ENCODE peak calls at places on chromosome 11, in five cellular contexts. One of them, this sample, is unnamed.

GRCh38 chr11:121372671-121373429 is 79.3 kb upstream of the SORL1 start:
- DNase-seq in ELF-1: peak; percentile 66
- DNase-seq in astrocyte of the spinal cord: no peak
- DNase-seq in renal cortical epithelial cell: no peak
- DNase-seq in CD8-positive, alpha-beta memory T cell: no peak
- DNase-seq in this sample: no peak

GRCh38 chr11:131584694-131585592 is 214.5 kb downstream of the NTM start:
- DNase-seq in ELF-1: peak; percentile 73
- DNase-seq in astrocyte of the spinal cord: no peak
- DNase-seq in renal cortical epithelial cell: no peak
- DNase-seq in CD8-positive, alpha-beta memory T cell: no peak
- DNase-seq in this sample: no peak

GRCh38 chr11:94586978-94587377 is 19.8 kb downstream of the PIWIL4 start:
- DNase-seq in ELF-1: peak; percentile 56
- DNase-seq in astrocyte of the spinal cord: no peak
- DNase-seq in renal cortical epithelial cell: no peak
- DNase-seq in CD8-positive, alpha-beta memory T cell: no peak
- DNase-seq in this sample: no peak

GRCh38 chr11:12321217-12321937 is 56.0 kb upstream of the PARVA start:
- DNase-seq in ELF-1: no peak
- DNase-seq in astrocyte of the spinal cord: no peak
- DNase-seq in renal cortical epithelial cell: no peak
- DNase-seq in CD8-positive, alpha-beta memory T cell: no peak
- DNase-seq in this sample: no peak

GRCh38 chr11:4680341-4680740 is 17.3 kb downstream of the OR51E2 start:
- DNase-seq in ELF-1: no peak
- DNase-seq in astrocyte of the spinal cord: no peak
- DNase-seq in renal cortical epithelial cell: no peak
- DNase-seq in CD8-positive, alpha-beta memory T cell: no peak
- DNase-seq in this sample: no peak

GRCh38 chr11:117375960-117376359 is 48.3 kb downstream of the CEP164 start:
- DNase-seq in ELF-1: no peak
- DNase-seq in astrocyte of the spinal cord: no peak
- DNase-seq in renal cortical epithelial cell: no peak
- DNase-seq in CD8-positive, alpha-beta memory T cell: no peak
- DNase-seq in this sample: no peak

GRCh38 chr11:100637706-100638105 is 49.4 kb upstream of the ARHGAP42 start:
- DNase-seq in ELF-1: no peak
- DNase-seq in astrocyte of the spinal cord: no peak
- DNase-seq in renal cortical epithelial cell: no peak
- DNase-seq in CD8-positive, alpha-beta memory T cell: no peak
- DNase-seq in this sample: no peak

GRCh38 chr11:130103296-130103814 is 33.7 kb downstream of the APLP2 start:
- DNase-seq in ELF-1: no peak
- DNase-seq in astrocyte of the spinal cord: peak; percentile 95
- DNase-seq in renal cortical epithelial cell: peak; percentile 81
- DNase-seq in CD8-positive, alpha-beta memory T cell: no peak
- DNase-seq in this sample: peak; percentile 93

GRCh38 chr11:10303558-10304363 is 1.1 kb upstream of the ADM start:
- DNase-seq in ELF-1: peak; percentile 76
- DNase-seq in astrocyte of the spinal cord: peak; percentile 67
- DNase-seq in renal cortical epithelial cell: peak; percentile 80
- DNase-seq in CD8-positive, alpha-beta memory T cell: no peak
- DNase-seq in this sample: no peak

GRCh38 chr11:112285918-112286317 is 25.3 kb upstream of the PLET1 start:
- DNase-seq in ELF-1: no peak
- DNase-seq in astrocyte of the spinal cord: peak; percentile 25
- DNase-seq in renal cortical epithelial cell: no peak
- DNase-seq in CD8-positive, alpha-beta memory T cell: no peak
- DNase-seq in this sample: peak; percentile 25

GRCh38 chr11:71418643-71419042 is 29.6 kb downstream of the DHCR7 start:
- DNase-seq in ELF-1: no peak
- DNase-seq in astrocyte of the spinal cord: no peak
- DNase-seq in renal cortical epithelial cell: no peak
- DNase-seq in CD8-positive, alpha-beta memory T cell: no peak
- DNase-seq in this sample: no peak

GRCh38 chr11:66686100-66686785 is 8.6 kb upstream of the RBM4B start:
- DNase-seq in ELF-1: peak; percentile 60
- DNase-seq in astrocyte of the spinal cord: no peak
- DNase-seq in renal cortical epithelial cell: no peak
- DNase-seq in CD8-positive, alpha-beta memory T cell: no peak
- DNase-seq in this sample: no peak

GRCh38 chr11:111086058-111086457 is 159.5 kb upstream of the POU2AF2 start:
- DNase-seq in ELF-1: no peak
- DNase-seq in astrocyte of the spinal cord: no peak
- DNase-seq in renal cortical epithelial cell: no peak
- DNase-seq in CD8-positive, alpha-beta memory T cell: no peak
- DNase-seq in this sample: no peak

GRCh38 chr11:20754957-20755356 is 85.6 kb downstream of the NELL1 start:
- DNase-seq in ELF-1: peak; percentile 36
- DNase-seq in astrocyte of the spinal cord: no peak
- DNase-seq in renal cortical epithelial cell: peak; percentile 0
- DNase-seq in CD8-positive, alpha-beta memory T cell: no peak
- DNase-seq in this sample: peak; percentile 41

GRCh38 chr11:2776351-2777061 is 76.7 kb upstream of the KCNQ1OT1 start:
- DNase-seq in ELF-1: no peak
- DNase-seq in astrocyte of the spinal cord: no peak
- DNase-seq in renal cortical epithelial cell: no peak
- DNase-seq in CD8-positive, alpha-beta memory T cell: no peak
- DNase-seq in this sample: no peak

GRCh38 chr11:119158467-119158866 is 9.6 kb downstream of the ABCG4 start:
- DNase-seq in ELF-1: no peak
- DNase-seq in astrocyte of the spinal cord: no peak
- DNase-seq in renal cortical epithelial cell: no peak
- DNase-seq in CD8-positive, alpha-beta memory T cell: no peak
- DNase-seq in this sample: no peak

This sample was measured in HT1080.